ENCODE peak calls at places on chromosomes 4 and X, in five cellular contexts. W, F, S, K and Y are unnamed samples.

GRCh38 chr4:138461065-138461464 is 218.9 kb upstream of the SLC7A11 start:
- DNase-seq in W (no peak), F (no peak), S (no peak), K (no peak), Y (no peak)

GRCh38 chr4:185958094-185958493 is 110.9 kb upstream of the TLR3 start:
- DNase-seq in W (no peak), F (no peak), S (no peak), K (no peak), Y (no peak)

GRCh38 chr4:17510582-17510981 is 1.3 kb downstream of the QDPR start:
- DNase-seq in W (no peak), F (no peak), S (no peak), K (no peak), Y (no peak)

GRCh38 chr4:53551963-53552362 is 39.3 kb downstream of the LNX1 start:
- DNase-seq in W (no peak), F (no peak), S (no peak), K (no peak), Y (no peak)

GRCh38 chr4:40547446-40548132 is 82.1 kb downstream of the RBM47 start:
- DNase-seq in W (no peak), F (no peak), S (no peak), K (no peak), Y (no peak)

GRCh38 chrX:39714471-39714870 is 383.3 kb downstream of the BCOR start:
- DNase-seq in W (no peak), F (peak; percentile 64), S (no peak), K (no peak), Y (no peak)

GRCh38 chr4:176268963-176269362 is at the start of gene ASB5:
- DNase-seq in W (no peak), F (no peak), S (no peak), K (no peak), Y (no peak)

GRCh38 chr4:156182269-156182668 is 228.6 kb upstream of the CTSO start:
- DNase-seq in W (no peak), F (no peak), S (no peak), K (no peak), Y (no peak)

GRCh38 chrX:66071116-66071515 is 31.2 kb upstream of the VSIG4 start:
- DNase-seq in W (no peak), F (no peak), S (no peak), K (no peak), Y (no peak)

GRCh38 chr4:81789741-81790402 is 318.2 kb upstream of the RASGEF1B start:
- DNase-seq in W (no peak), F (no peak), S (no peak), K (no peak), Y (no peak)

GRCh38 chr4:156961241-156962068 is 10.1 kb downstream of the PDGFC start:
- DNase-seq in W (no peak), F (no peak), S (no peak), K (no peak), Y (no peak)

GRCh38 chrX:33465137-33465536 is 253.8 kb upstream of the DMD start:
- DNase-seq in W (no peak), F (no peak), S (no peak), K (no peak), Y (no peak)

GRCh38 chr4:73416423-73417087 is 12.5 kb downstream of the ALB start:
- DNase-seq in W (no peak), F (no peak), S (no peak), K (no peak), Y (no peak)

GRCh38 chr4:158182736-158183135 is 9.9 kb upstream of the GASK1B start:
- DNase-seq in W (no peak), F (no peak), S (no peak), K (no peak), Y (no peak)

GRCh38 chrX:69014200-69014599 is 151.1 kb downstream of the PJA1 start:
- DNase-seq in W (no peak), F (no peak), S (no peak), K (no peak), Y (no peak)

GRCh38 chrX:150486011-150486410 is 82.4 kb upstream of the MTM1 start:
- DNase-seq in W (peak; percentile 14), F (no peak), S (peak; percentile 37), K (peak; percentile 14), Y (peak; percentile 47)

GRCh38 chrX:46577116-46578005 is 3.8 kb downstream of the CHST7 start:
- DNase-seq in W (no peak), F (no peak), S (no peak), K (no peak), Y (no peak)

GRCh38 chrX:22171287-22172060 is 101.2 kb upstream of the CBLL2 start:
- DNase-seq in W (no peak), F (no peak), S (no peak), K (no peak), Y (no peak)

GRCh38 chrX:43643662-43644061 is 12.4 kb upstream of the MAOA start:
- DNase-seq in W (no peak), F (no peak), S (no peak), K (no peak), Y (no peak)

GRCh38 chr4:4440333-4441061 is 53.6 kb downstream of the NSG1 start:
- DNase-seq in W (no peak), F (no peak), S (no peak), K (no peak), Y (no peak)

GRCh38 chr4:159227984-159228383 is 125.1 kb downstream of the RAPGEF2 start:
- DNase-seq in W (no peak), F (no peak), S (no peak), K (no peak), Y (no peak)

GRCh38 chrX:16953606-16954211 is 7.3 kb downstream of the REPS2 start:
- DNase-seq in W (no peak), F (no peak), S (no peak), K (no peak), Y (no peak)